ENCODE peak calls at places on chromosomes 16 and 17, in four cellular contexts. F, I, A and G are unnamed samples.
A peak's percentile ranks its signal among the peaks of the same experiment; 100 is the strongest.

GRCh38 chr16:49890876-49891275 is 35.0 kb upstream of the ZNF423 start:
- DNase-seq in F (peak; percentile 84), I (peak; percentile 39), A (no peak), G (no peak)

GRCh38 chr16:10745856-10746255 is 2.2 kb downstream of the NUBP1 start:
- DNase-seq in F (no peak), I (no peak), A (no peak), G (no peak)

GRCh38 chr17:77707546-77707945 is 251.0 kb upstream of the TNRC6C start:
- DNase-seq in F (peak; percentile 8), I (no peak), A (no peak), G (no peak)

GRCh38 chr17:6106212-6106611 is 36.0 kb downstream of the WSCD1 start:
- DNase-seq in F (no peak), I (no peak), A (no peak), G (no peak)

GRCh38 chr16:72785886-72786285 is 262.0 kb downstream of the ZFHX3 start:
- DNase-seq in F (no peak), I (no peak), A (no peak), G (no peak)

GRCh38 chr16:79213214-79213613 is 387.3 kb downstream of the MAF start:
- DNase-seq in F (no peak), I (no peak), A (no peak), G (peak; percentile 10)

GRCh38 chr16:66273644-66274334 is 92.7 kb upstream of the CDH5 start:
- DNase-seq in F (peak; percentile 61), I (no peak), A (no peak), G (no peak)

GRCh38 chr16:72202014-72202413 is 30.1 kb upstream of the PMFBP1 start:
- DNase-seq in F (no peak), I (no peak), A (no peak), G (no peak)

GRCh38 chr17:69448431-69449102 is 34.1 kb downstream of the MAP2K6 start:
- DNase-seq in F (peak; percentile 76), I (no peak), A (no peak), G (no peak)

GRCh38 chr16:8589293-8590160 is 784 bp downstream of the TMEM114 start:
- DNase-seq in F (peak; percentile 78), I (no peak), A (no peak), G (no peak)

GRCh38 chr16:88831838-88832237 is 20.1 kb upstream of the APRT start:
- DNase-seq in F (no peak), I (peak; percentile 61), A (no peak), G (peak; percentile 23)

GRCh38 chr16:86104537-86105048 is 205.6 kb downstream of the IRF8 start:
- DNase-seq in F (no peak), I (no peak), A (no peak), G (no peak)

GRCh38 chr17:41382396-41382795 is 290 bp upstream of the KRT34 start:
- DNase-seq in F (no peak), I (no peak), A (no peak), G (no peak)

GRCh38 chr16:80594756-80595155 is 54.0 kb downstream of the DYNLRB2 start:
- DNase-seq in F (no peak), I (no peak), A (no peak), G (no peak)

GRCh38 chr16:80586476-80586875 is 45.7 kb downstream of the DYNLRB2 start:
- DNase-seq in F (no peak), I (no peak), A (no peak), G (no peak)

GRCh38 chr16:80592273-80592672 is 51.5 kb downstream of the DYNLRB2 start:
- DNase-seq in F (no peak), I (no peak), A (no peak), G (no peak)

GRCh38 chr16:80596507-80597207 is 55.9 kb downstream of the DYNLRB2 start:
- DNase-seq in F (no peak), I (no peak), A (no peak), G (no peak)

GRCh38 chr16:80591071-80591935 is 50.5 kb downstream of the DYNLRB2 start:
- DNase-seq in F (no peak), I (no peak), A (no peak), G (no peak)
- TF ChIP-seq CBX5 in F (no peak), I (no peak), A (no peak), G (no peak)

DNA sequence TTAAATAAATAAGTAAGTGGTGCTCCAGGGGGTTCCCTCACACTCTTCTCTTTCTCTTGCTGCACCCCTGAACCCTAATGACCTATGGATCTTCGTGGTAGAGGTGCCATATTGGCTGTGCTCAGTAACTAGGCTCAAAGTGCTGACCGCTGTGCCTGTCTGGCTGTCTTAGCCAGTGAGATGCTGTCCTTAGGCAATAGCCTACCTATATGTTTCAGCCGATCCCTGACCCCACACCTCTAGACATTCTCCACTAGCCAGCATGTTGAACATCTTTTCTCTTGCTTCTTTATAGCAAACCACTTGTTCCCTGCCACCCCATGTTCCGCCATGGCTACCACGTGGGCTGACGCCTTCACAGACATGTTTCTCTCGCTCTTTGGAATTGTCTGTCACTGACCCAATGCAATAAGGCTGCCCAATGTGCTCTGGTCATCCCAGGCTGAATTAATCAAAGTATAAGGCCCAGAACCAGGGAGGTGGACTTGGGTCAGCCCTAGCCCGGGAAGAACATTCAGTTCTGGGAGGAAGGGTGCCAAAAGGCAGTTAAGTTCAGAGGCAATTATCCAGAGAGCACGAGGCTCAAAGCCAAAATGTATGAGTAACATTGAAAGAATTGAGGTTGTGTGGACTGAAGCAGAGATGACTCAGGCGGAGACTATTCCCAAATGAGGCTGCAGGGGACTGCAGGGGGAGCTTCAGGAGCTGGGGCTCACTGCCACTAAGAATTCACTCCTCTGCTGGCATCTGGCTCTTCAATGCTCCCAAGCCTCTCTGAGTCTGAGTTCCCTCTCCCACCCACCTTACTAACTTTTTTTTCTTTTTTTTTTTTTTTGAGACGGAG is 28.7 kb upstream of the TNRC6A start:
- DNase-seq in F (no peak), I (peak; percentile 22), A (no peak), G (peak; percentile 60)
- TF ChIP-seq CBX5 in F (no peak), I (no peak), A (no peak), G (no peak)

DNA sequence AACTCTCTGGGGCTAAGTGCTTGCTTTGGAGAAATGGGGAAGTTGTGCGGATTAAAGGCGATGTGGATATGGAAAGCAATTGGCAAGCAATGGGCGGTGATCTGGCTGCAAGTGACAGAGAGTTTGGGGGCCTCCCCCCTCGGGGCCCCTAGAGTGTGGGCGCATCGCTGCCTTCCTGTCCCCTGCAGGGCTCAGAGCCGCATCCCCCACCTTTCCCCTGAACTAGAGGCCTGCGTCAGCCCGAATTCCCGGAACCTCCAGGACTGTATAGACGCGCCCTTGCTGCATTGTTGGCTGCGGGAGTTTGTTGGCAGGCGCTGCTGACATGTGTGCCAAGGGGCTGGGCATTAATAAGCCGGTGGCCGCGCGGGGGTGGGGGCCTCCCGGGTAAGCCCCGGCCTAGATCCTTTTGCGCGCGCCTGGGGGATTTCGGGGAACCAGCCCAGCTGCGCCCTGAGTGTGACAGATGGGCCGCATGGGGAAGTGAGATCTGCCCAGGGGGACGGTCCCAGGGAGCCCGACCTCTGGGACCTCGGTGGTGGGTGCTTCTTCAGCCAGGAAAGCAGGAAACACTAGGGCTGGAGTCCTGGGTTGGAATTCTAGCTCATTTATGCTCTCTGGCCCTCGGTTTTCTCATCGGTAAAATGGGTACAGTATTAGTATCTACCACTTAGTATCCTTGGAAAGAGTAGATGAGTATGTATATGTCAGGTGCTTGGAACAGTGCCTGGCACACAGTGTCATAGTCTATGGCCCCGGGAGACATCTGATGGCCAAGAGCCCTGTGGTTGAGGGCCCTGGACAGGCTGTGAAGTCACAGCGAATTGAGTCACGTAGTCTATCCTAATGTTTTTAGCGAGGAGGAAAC is 1.0 kb downstream of the EEF2K start:
- DNase-seq in F (peak; percentile 61), I (peak; percentile 58), A (peak; percentile 31), G (no peak)
- TF ChIP-seq CBX5 in F (no peak), I (no peak), A (peak; percentile 13), G (no peak)

GRCh38 chr17:50107790-50108414 is 12.8 kb downstream of the PDK2 start:
- DNase-seq in F (no peak), I (no peak), A (no peak), G (no peak)
- TF ChIP-seq CBX5 in F (no peak), I (no peak), A (no peak), G (no peak)